ENCODE peak calls at places on chromosomes 2 and 18, in four cellular contexts. X is K562, E is HepG2, Z is GM12878. O is an unnamed sample.

GRCh38 chr2:68466361-68466777 is 725 bp downstream of the FBXO48 start:
- DNase-seq in E (peak), Z (no peak), X (peak), O (no peak)

GRCh38 chr2:238868616-238869292 is 20.9 kb downstream of the TWIST2 start:
- DNase-seq in X (no peak), E (peak), Z (no peak), O (no peak)

GRCh38 chr2:219641390-219642063 is 14.1 kb downstream of the SLC4A3 start:
- DNase-seq in E (no peak), Z (no peak), X (no peak), O (no peak)

GRCh38 chr2:138877421-138877820 is 97.2 kb upstream of the NXPH2 start:
- DNase-seq in Z (no peak), X (no peak), E (no peak), O (no peak)

GRCh38 chr18:2963048-2963447 is 49.9 kb downstream of the LPIN2 start:
- DNase-seq in E (no peak), X (no peak), Z (no peak), O (no peak)

GRCh38 chr2:236705295-236706114 is 135.9 kb downstream of the ACKR3 start:
- DNase-seq in E (no peak), X (no peak), Z (no peak), O (no peak)

GRCh38 chr2:143063612-143064200 is 65.5 kb upstream of the ARHGAP15 start:
- DNase-seq in E (no peak), X (no peak), Z (no peak), O (no peak)

GRCh38 chr2:134189009-134189717 is 64.7 kb upstream of the MGAT5 start:
- DNase-seq in X (no peak), Z (no peak), E (no peak), O (no peak)

GRCh38 chr2:215527738-215528137 is 91.9 kb upstream of the FN1 start:
- DNase-seq in X (no peak), E (no peak), Z (no peak), O (no peak)

GRCh38 chr2:20650412-20650879 is 452 bp downstream of the HS1BP3 start:
- DNase-seq in X (peak), E (no peak), Z (no peak), O (peak)

GRCh38 chr18:59897321-59897954 is 2.4 kb upstream of the PMAIP1 start:
- DNase-seq in Z (no peak), E (no peak), X (no peak), O (no peak)

GRCh38 chr2:39881494-39881893 is 102.4 kb upstream of the THUMPD2 start:
- DNase-seq in X (no peak), E (no peak), Z (no peak), O (no peak)

GRCh38 chr2:191499874-191500565 is 177.9 kb upstream of the NABP1 start:
- DNase-seq in X (no peak), E (no peak), Z (no peak), O (no peak)

GRCh38 chr2:38322224-38322914 is 54.7 kb downstream of the ATL2 start:
- DNase-seq in E (no peak), X (no peak), Z (no peak), O (no peak)

GRCh38 chr2:207513577-207514257 is 16.0 kb upstream of the CREB1 start:
- DNase-seq in E (no peak), X (no peak), Z (no peak), O (no peak)

GRCh38 chr18:58205087-58205779 is 161.2 kb downstream of the NEDD4L start:
- DNase-seq in E (no peak), Z (no peak), X (no peak), O (no peak)

GRCh38 chr2:201235865-201236811 is 24.2 kb upstream of the CASP8 start:
- DNase-seq in E (peak), X (peak), Z (no peak), O (peak)

GRCh38 chr18:56298935-56299334 is 339.5 kb downstream of the TXNL1 start:
- DNase-seq in X (peak), Z (no peak), E (no peak), O (no peak)

DNA sequence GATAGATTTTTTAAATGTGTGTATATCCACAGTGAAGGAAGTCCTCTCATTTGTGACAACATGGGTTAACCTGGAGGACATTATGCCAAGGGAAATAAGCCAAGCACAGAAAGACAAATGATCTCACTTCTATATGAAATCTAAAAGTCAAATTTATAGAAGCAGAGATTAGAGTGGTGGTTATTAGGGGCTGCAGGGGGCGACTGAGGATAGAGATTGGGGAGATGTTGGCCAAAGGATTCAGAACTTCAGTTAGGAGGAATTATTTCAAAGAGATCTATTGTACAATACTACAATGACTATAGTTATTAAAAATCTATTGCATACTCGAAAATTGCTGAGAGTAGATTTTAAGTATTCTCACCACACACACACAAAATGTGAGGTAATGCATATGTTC is 252.4 kb upstream of the SLC39A10 start:
- DNase-seq in E (no peak), Z (no peak), X (no peak), O (no peak)
- TF ChIP-seq CTCF in E (no peak), Z (no peak), X (no peak), O (no peak)

GRCh38 chr2:222307978-222308479 is 9.2 kb upstream of the PAX3 start:
- DNase-seq in E (no peak), Z (no peak), X (no peak), O (no peak)
- TF ChIP-seq TCF7 in E (no peak), Z (no peak), X (no peak), O (no peak)

GRCh38 chr2:119473621-119474370 is 42.1 kb downstream of the TMEM37 start:
- DNase-seq in Z (no peak), X (no peak), E (no peak), O (no peak)

GRCh38 chr2:119475225-119475856 is 43.7 kb downstream of the TMEM37 start:
- DNase-seq in E (peak), Z (no peak), X (no peak), O (peak)

GRCh38 chr2:119476301-119477117 is 44.9 kb downstream of the TMEM37 start:
- DNase-seq in E (peak), Z (no peak), X (peak), O (peak)

GRCh38 chr2:119474371-119475224 is 42.9 kb downstream of the TMEM37 start:
- DNase-seq in Z (no peak), X (no peak), E (no peak), O (no peak)

DNA sequence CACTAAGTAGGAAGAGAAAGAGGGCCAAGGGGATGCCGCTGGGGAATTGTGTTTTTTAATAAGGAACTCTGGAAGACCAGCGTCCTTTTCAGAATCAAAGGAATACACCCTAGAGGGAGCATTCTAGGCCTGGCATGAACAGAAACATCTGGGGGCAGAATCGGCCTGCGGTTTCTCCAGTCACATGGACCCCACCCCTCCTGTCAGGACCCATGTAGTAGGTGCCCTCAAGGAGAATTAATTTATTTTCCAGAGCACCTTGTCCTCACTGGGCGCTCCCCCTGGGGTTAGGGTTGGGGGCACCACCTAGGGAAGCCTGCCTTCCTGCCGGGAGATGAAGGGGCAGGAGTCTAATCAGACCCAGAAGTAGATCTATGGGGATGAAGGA is 44.2 kb downstream of the TMEM37 start:
- DNase-seq in E (no peak), X (no peak), Z (no peak), O (no peak)
- TF ChIP-seq CTCF in E (no peak), X (no peak), Z (no peak), O (no peak)

DNA sequence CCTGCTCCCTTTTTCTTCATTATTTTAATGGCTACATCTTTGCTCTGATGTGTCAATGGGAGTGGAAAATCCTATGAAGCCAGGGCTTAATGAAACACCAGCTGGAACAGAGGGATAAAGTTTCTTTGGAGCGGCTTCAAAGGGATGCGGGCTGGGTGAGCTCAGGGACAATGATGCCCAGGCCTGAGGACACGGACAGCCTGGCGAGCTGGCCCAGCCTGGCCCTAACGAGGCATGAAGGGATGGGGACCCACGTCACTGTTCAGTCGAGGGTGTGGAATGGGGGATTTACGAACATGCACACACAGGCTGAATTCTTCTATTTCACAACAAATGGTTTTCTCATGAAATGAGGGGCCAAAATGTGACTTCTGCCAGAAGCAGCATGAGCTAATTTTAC is 893.5 kb upstream of the CELF4 start:
- DNase-seq in E (no peak), Z (no peak), X (no peak), O (no peak)
- TF ChIP-seq TCF7 in E (no peak), Z (no peak), X (no peak), O (no peak)

GRCh38 chr2:18860179-18860578 is 270.8 kb upstream of the NT5C1B start:
- DNase-seq in E (no peak), X (no peak), Z (no peak), O (no peak)

GRCh38 chr2:18849841-18850578 is 260.6 kb upstream of the NT5C1B start:
- DNase-seq in E (no peak), X (no peak), Z (no peak), O (no peak)

GRCh38 chr2:18856766-18857165 is 267.4 kb upstream of the NT5C1B start:
- DNase-seq in Z (no peak), E (no peak), X (no peak), O (no peak)

GRCh38 chr2:18855027-18855426 is 265.7 kb upstream of the NT5C1B start:
- DNase-seq in E (peak), X (no peak), Z (no peak), O (no peak)
- TF ChIP-seq CTCF in E (no peak), X (no peak), Z (peak), O (peak)

DNA sequence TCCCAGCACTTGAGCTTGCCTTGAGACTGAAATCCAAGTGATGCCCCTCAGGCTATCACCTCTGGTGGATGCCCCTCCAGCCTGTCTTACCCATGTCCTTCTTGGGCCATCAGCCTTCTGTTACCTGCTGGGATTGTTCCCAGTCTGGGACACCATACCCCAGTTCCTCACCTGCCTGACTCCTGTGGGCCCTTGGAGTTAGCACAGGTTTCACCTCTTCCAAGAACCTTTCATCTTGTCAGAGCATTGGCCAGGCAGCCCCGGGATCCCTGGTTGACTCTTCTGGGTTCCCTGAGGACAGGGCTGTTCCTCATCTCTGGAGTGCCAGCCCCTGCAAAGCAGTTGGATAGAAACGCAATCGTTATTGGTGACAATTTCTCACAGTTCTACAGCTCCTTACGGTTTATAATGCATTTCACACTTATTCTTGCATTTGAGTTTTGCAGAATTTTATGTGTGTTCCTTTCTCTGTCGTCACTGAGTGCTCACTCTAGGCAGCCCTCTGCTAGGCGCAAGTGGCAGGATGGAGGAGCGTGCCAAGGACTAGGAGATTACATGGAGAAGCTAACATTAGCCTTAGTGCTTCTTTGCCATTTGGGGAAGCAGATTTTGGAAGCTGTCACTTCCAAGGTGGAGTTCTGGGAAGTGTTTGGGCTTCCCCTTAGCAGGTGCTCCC is 139.7 kb downstream of the DDX1 start:
- DNase-seq in E (no peak), Z (no peak), X (no peak), O (no peak)
- TF ChIP-seq TCF7 in E (no peak), Z (no peak), X (no peak), O (no peak)

DNA sequence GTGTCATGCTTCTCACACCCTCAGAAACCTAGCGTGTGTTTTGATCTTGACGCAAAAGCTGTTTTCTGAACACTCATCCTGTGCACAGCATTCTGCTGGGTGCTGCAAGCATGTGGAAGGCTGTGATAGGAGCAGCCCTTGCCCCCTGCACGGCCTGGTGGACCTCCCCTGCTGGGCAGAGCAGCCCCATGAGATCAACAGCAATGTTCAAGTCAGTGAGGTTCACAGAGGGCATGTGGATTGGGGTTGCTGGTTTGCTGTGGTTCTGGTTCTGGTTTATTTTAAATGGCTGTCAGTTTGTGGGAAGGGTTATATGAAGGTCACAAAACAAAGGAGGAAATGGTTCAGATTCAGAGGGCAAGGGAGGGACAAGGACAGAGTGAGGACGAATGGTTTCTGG is 71.3 kb downstream of the SOWAHC start:
- DNase-seq in E (no peak), Z (no peak), X (no peak), O (no peak)
- TF ChIP-seq CTCF in E (no peak), Z (no peak), X (no peak), O (no peak)

GRCh38 chr18:78557371-78557770 is 422.2 kb upstream of the SALL3 start:
- DNase-seq in Z (no peak), E (no peak), X (no peak), O (no peak)
- TF ChIP-seq TCF7 in Z (no peak), E (no peak), X (no peak), O (no peak)

GRCh38 chr2:13193075-13193474 is 476.3 kb downstream of the TRIB2 start:
- DNase-seq in E (no peak), Z (no peak), X (no peak), O (no peak)

GRCh38 chr2:13193900-13194299 is 477.2 kb downstream of the TRIB2 start:
- DNase-seq in E (peak), X (no peak), Z (peak), O (no peak)

DNA sequence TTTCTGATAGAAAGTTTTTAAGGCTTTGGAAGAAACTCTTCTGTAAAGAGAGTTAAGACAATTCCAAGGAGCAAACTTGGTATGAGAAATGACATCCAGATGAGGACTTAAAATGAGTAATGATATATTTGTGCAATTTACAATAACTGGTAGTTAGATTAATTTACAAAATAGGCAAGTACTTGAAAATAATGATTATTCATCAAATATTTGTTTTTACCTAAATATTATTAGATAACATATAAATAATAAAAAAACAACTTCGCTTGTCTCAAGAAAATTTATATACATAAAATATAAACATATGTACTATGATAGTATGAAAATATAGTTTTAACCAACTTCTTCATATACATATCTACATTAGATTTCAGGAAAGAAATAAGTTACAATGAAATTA is 478.5 kb downstream of the TRIB2 start:
- DNase-seq in X (no peak), E (no peak), Z (no peak), O (no peak)
- TF ChIP-seq CTCF in X (no peak), E (no peak), Z (no peak), O (no peak)